ENCODE peak calls at places on chromosomes 12 and 14, in five cellular contexts. R is ELR, U is GM23248, S is activated T-cell treated with anti-CD3 and anti-CD28 coated beads for 1 hour, V is A549. J is an unnamed sample.

GRCh38 chr14:24056800-24057184 is 5.0 kb downstream of the CARMIL3 start:
- DNase-seq in R (no peak), U (no peak), S (no peak), V (no peak), J (no peak)

GRCh38 chr12:67589078-67589477 is 59.5 kb upstream of the DYRK2 start:
- DNase-seq in R (no peak), U (no peak), S (no peak), V (no peak), J (no peak)

GRCh38 chr12:5377997-5378596 is 53.8 kb upstream of the NTF3 start:
- DNase-seq in R (no peak), U (no peak), S (no peak), V (no peak), J (no peak)

GRCh38 chr14:36690301-36691020 is 28.8 kb downstream of the PAX9 start:
- DNase-seq in R (peak; percentile 15), U (peak; percentile 14), S (no peak), V (peak; percentile 20), J (peak; percentile 15)

GRCh38 chr14:86714153-86714552 is 1184.2 kb downstream of the FLRT2 start:
- DNase-seq in R (no peak), U (no peak), S (no peak), V (no peak), J (no peak)

GRCh38 chr12:28331130-28331529 is 140.9 kb downstream of the CCDC91 start:
- DNase-seq in R (no peak), U (no peak), S (no peak), V (no peak), J (no peak)

GRCh38 chr12:14256555-14257169 is 108.8 kb upstream of the ATF7IP start:
- DNase-seq in R (peak; percentile 86), U (peak; percentile 92), S (peak; percentile 52), V (peak; percentile 53), J (peak; percentile 59)

GRCh38 chr14:28599191-28599590 is 167.4 kb upstream of the FOXG1 start:
- DNase-seq in R (peak; percentile 18), U (no peak), S (no peak), V (no peak), J (no peak)

GRCh38 chr14:31947680-31948580 is 129.2 kb upstream of the ARHGAP5 start:
- DNase-seq in R (no peak), U (no peak), S (no peak), V (no peak), J (no peak)

GRCh38 chr14:29054119-29054518 is 287.5 kb downstream of the FOXG1 start:
- DNase-seq in R (no peak), U (no peak), S (no peak), V (no peak), J (no peak)

GRCh38 chr14:80977103-80977728 is 21.8 kb downstream of the TSHR start:
- DNase-seq in R (no peak), U (no peak), S (no peak), V (no peak), J (no peak)

GRCh38 chr12:54000105-54000773 is at the start of gene HOXC9:
- DNase-seq in R (peak; percentile 67), U (peak; percentile 74), S (no peak), V (no peak), J (no peak)

GRCh38 chr12:86663691-86664090 is 407.5 kb upstream of the MGAT4C start:
- DNase-seq in R (no peak), U (no peak), S (no peak), V (no peak), J (no peak)

GRCh38 chr12:16389594-16389993 is 42.1 kb downstream of the MGST1 start:
- DNase-seq in R (peak; percentile 71), U (peak; percentile 85), S (no peak), V (no peak), J (no peak)

GRCh38 chr12:132181570-132182200 is 37.4 kb downstream of the NOC4L start:
- DNase-seq in R (no peak), U (no peak), S (no peak), V (no peak), J (no peak)

GRCh38 chr12:642633-643477 is 20.4 kb downstream of the NINJ2 start:
- DNase-seq in R (peak; percentile 72), U (peak; percentile 80), S (peak; percentile 63), V (peak; percentile 82), J (no peak)

GRCh38 chr12:56256326-56256960 is 1.7 kb downstream of the ANKRD52 start:
- DNase-seq in R (peak; percentile 68), U (peak; percentile 82), S (no peak), V (no peak), J (no peak)

GRCh38 chr12:75236206-75236605 is 26.6 kb upstream of the KCNC2 start:
- DNase-seq in R (peak; percentile 64), U (no peak), S (no peak), V (no peak), J (peak; percentile 49)

GRCh38 chr14:106879241-106879640 is 1352.9 kb downstream of the TMEM121 start:
- DNase-seq in R (peak; percentile 21), U (peak; percentile 27), S (peak; percentile 23), V (peak; percentile 23), J (no peak)

GRCh38 chr14:100810861-100811461 is 15.0 kb upstream of the MEG3 start:
- DNase-seq in R (peak; percentile 66), U (no peak), S (no peak), V (no peak), J (peak; percentile 7)

GRCh38 chr12:8629486-8630033 is 16.9 kb upstream of the AICDA start:
- DNase-seq in R (no peak), U (peak; percentile 72), S (no peak), V (no peak), J (no peak)

GRCh38 chr12:24738436-24738835 is 210.5 kb downstream of the BCAT1 start:
- DNase-seq in R (no peak), U (no peak), S (no peak), V (no peak), J (no peak)

GRCh38 chr14:75132374-75133086 is 5.7 kb upstream of the NEK9 start:
- DNase-seq in R (peak; percentile 79), U (peak; percentile 78), S (no peak), V (peak; percentile 38), J (peak; percentile 43)

GRCh38 chr12:21539797-21540196 is 13.7 kb downstream of the SPX start:
- DNase-seq in R (no peak), U (no peak), S (no peak), V (no peak), J (no peak)

GRCh38 chr12:112328411-112329124 is 53.7 kb downstream of the HECTD4 start:
- DNase-seq in R (no peak), U (peak; percentile 28), S (no peak), V (no peak), J (no peak)

GRCh38 chr14:32932302-32932920 is 6.3 kb upstream of the NPAS3 start:
- DNase-seq in R (no peak), U (no peak), S (no peak), V (no peak), J (no peak)

J was measured in COLO829.